ENCODE peak calls at places on chromosomes 5 and 9, in six cellular contexts. A is WERI-Rb-1; I is activated naive CD8-positive, alpha-beta T cell treated with anti-CD3 and anti-CD28 coated beads, Interleukin-2, amount 10 ng/mL, durations not matched to agents 7 days and 5 days; M is foreskin fibroblast; B is sigmoid colon; J is activated CD4-positive, alpha-beta T cell treated with anti-CD3 and anti-CD28 coated beads, Interleukin-2, amount 10 ng/mL, durations not matched to agents 24 days and 14 days. S is an unnamed sample.

GRCh38 chr5:106020889-106021288 is 1649.8 kb downstream of the EFNA5 start:
- DNase-seq in A (no peak), I (no peak), M (no peak), B (no peak), J (no peak), S (no peak)

GRCh38 chr9:106753155-106753671 is 109.8 kb upstream of the ZNF462 start:
- DNase-seq in A (no peak), I (no peak), M (no peak), B (no peak), J (peak), S (no peak)

GRCh38 chr5:537621-538071 is 13.4 kb upstream of the SLC9A3 start:
- DNase-seq in A (no peak), I (peak), M (no peak), B (no peak), J (no peak), S (no peak)

GRCh38 chr5:43638556-43638955 is 35.6 kb downstream of the NNT start:
- DNase-seq in A (no peak), I (no peak), M (no peak), B (no peak), J (no peak), S (no peak)

GRCh38 chr5:150258126-150258525 is 31.4 kb downstream of the CAMK2A start:
- DNase-seq in A (no peak), I (no peak), M (no peak), B (no peak), J (no peak), S (no peak)

GRCh38 chr9:36840895-36841536 is 193.1 kb downstream of the PAX5 start:
- DNase-seq in A (no peak), I (no peak), M (no peak), B (no peak), J (no peak), S (no peak)

GRCh38 chr5:149730620-149731331 is 666 bp downstream of the PPARGC1B start:
- DNase-seq in A (peak), I (peak), M (no peak), B (peak), J (peak), S (no peak)

GRCh38 chr9:128902351-128903078 is 18.3 kb upstream of the PHYHD1 start:
- DNase-seq in A (no peak), I (peak), M (no peak), B (no peak), J (peak), S (no peak)

GRCh38 chr9:82934949-82935348 is 128.0 kb downstream of the RASEF start:
- DNase-seq in A (no peak), I (no peak), M (peak), B (no peak), J (no peak), S (peak)

GRCh38 chr5:50653946-50654345 is 12.5 kb upstream of the PARP8 start:
- DNase-seq in A (no peak), I (no peak), M (no peak), B (no peak), J (peak), S (no peak)

GRCh38 chr5:10577371-10578291 is 13.8 kb downstream of the ANKRD33B start:
- DNase-seq in A (no peak), I (no peak), M (peak), B (no peak), J (no peak), S (no peak)

GRCh38 chr9:21778300-21778699 is 24.1 kb upstream of the MTAP start:
- DNase-seq in A (no peak), I (no peak), M (no peak), B (no peak), J (no peak), S (peak)

GRCh38 chr5:43658499-43658898 is 55.5 kb downstream of the NNT start:
- DNase-seq in A (no peak), I (no peak), M (peak), B (no peak), J (no peak), S (peak)

GRCh38 chr5:35811108-35811741 is 45.5 kb upstream of the IL7R start:
- DNase-seq in A (no peak), I (no peak), M (no peak), B (no peak), J (peak), S (no peak)

GRCh38 chr5:138542120-138542955 is 698 bp downstream of the ETF1 start:
- DNase-seq in A (no peak), I (no peak), M (no peak), B (peak), J (peak), S (no peak)

GRCh38 chr9:124695280-124695890 is 75.7 kb downstream of the NR6A1 start:
- DNase-seq in A (no peak), I (no peak), M (no peak), B (no peak), J (no peak), S (no peak)

GRCh38 chr9:97041898-97042297 is 3.0 kb upstream of the CTSV start:
- DNase-seq in A (no peak), I (no peak), M (no peak), B (no peak), J (no peak), S (no peak)

GRCh38 chr5:39328731-39329130 is 35.6 kb downstream of the C9 start:
- DNase-seq in A (no peak), I (no peak), M (no peak), B (no peak), J (no peak), S (no peak)

GRCh38 chr9:93114169-93114983 is 18.4 kb downstream of the CARD19 start:
- DNase-seq in A (no peak), I (peak), M (no peak), B (peak), J (no peak), S (no peak)

GRCh38 chr5:172905346-172905756 is 53.9 kb upstream of the RPL26L1 start:
- DNase-seq in A (no peak), I (no peak), M (no peak), B (peak), J (no peak), S (no peak)

GRCh38 chr9:106800691-106801090 is 62.3 kb upstream of the ZNF462 start:
- DNase-seq in A (no peak), I (no peak), M (peak), B (no peak), J (no peak), S (no peak)

GRCh38 chr9:83563360-83563759 is 25.2 kb upstream of the FRMD3 start:
- DNase-seq in A (no peak), I (no peak), M (no peak), B (no peak), J (no peak), S (no peak)

GRCh38 chr5:112210430-112211005 is 208.6 kb downstream of the EPB41L4A start:
- DNase-seq in A (peak), I (no peak), M (peak), B (no peak), J (no peak), S (peak)

GRCh38 chr5:118968925-118969375 is 19.4 kb downstream of the DTWD2 start:
- DNase-seq in A (peak), I (no peak), M (no peak), B (no peak), J (no peak), S (no peak)

GRCh38 chr5:170782438-170782837 is 1.1 kb upstream of the GABRP start:
- DNase-seq in A (no peak), I (no peak), M (no peak), B (no peak), J (no peak), S (no peak)

GRCh38 chr5:32173394-32174010 is 617 bp downstream of the GOLPH3 start:
- DNase-seq in A (peak), I (no peak), M (no peak), B (peak), J (peak), S (no peak)

GRCh38 chr5:156800982-156801381 is 49.1 kb upstream of the PPP1R2B start:
- DNase-seq in A (peak), I (no peak), M (no peak), B (no peak), J (no peak), S (no peak)

GRCh38 chr9:14193338-14193980 is 120.5 kb downstream of the NFIB start:
- DNase-seq in A (no peak), I (no peak), M (no peak), B (no peak), J (no peak), S (no peak)

GRCh38 chr5:53478411-53479044 is 1.9 kb upstream of the FST start:
- DNase-seq in A (peak), I (peak), M (no peak), B (no peak), J (peak), S (no peak)

GRCh38 chr5:123879071-123879470 is 367.1 kb downstream of the CSNK1G3 start:
- DNase-seq in A (no peak), I (no peak), M (no peak), B (no peak), J (no peak), S (no peak)

GRCh38 chr9:134215709-134216448 is 51.5 kb upstream of the RNU6ATAC start:
- DNase-seq in A (no peak), I (no peak), M (peak), B (no peak), J (no peak), S (peak)

GRCh38 chr9:19498015-19498414 is 89.2 kb downstream of the ACER2 start:
- DNase-seq in A (no peak), I (no peak), M (peak), B (no peak), J (no peak), S (no peak)

S was measured in HFF-Myc.